ENCODE peak calls at places on chromosomes 1 and 21, in five cellular contexts. K, D, T, R and O are unnamed samples.

GRCh38 chr1:93346472-93346991 is 825 bp downstream of the DR1 start:
- DNase-seq in T (no peak), K (peak; percentile 50), D (peak; percentile 24), R (peak; percentile 32), O (peak; percentile 10)

GRCh38 chr1:44660176-44660575 is 14.1 kb downstream of the TMEM53 start:
- DNase-seq in D (no peak), T (no peak), K (no peak), R (peak; percentile 95), O (peak; percentile 36)

GRCh38 chr1:39230261-39231190 is 26.0 kb downstream of the MACF1 start:
- DNase-seq in T (no peak), K (peak; percentile 43), R (peak; percentile 41), D (peak; percentile 57), O (peak; percentile 72)

GRCh38 chr1:223177681-223178080 is 34.6 kb upstream of the TLR5 start:
- DNase-seq in R (peak; percentile 68), K (no peak), D (no peak), T (no peak), O (no peak)

GRCh38 chr1:203306970-203307541 is 1.7 kb downstream of the BTG2 start:
- DNase-seq in R (no peak), K (peak; percentile 57), D (no peak), T (no peak), O (peak; percentile 65)

GRCh38 chr1:84541679-84542078 is 32.6 kb downstream of the CTBS start:
- DNase-seq in K (no peak), D (no peak), T (no peak), R (peak; percentile 4), O (no peak)

GRCh38 chr1:109493805-109494539 is at the start of gene CYB561D1:
- DNase-seq in K (peak; percentile 94), T (peak; percentile 77), D (peak; percentile 95), R (peak; percentile 86), O (peak; percentile 97)

GRCh38 chr1:164983023-164983650 is 373.4 kb downstream of the LMX1A start:
- DNase-seq in K (peak; percentile 46), T (no peak), R (peak; percentile 69), D (no peak), O (no peak)

GRCh38 chr1:236173174-236173767 is 30.9 kb downstream of the GPR137B start:
- DNase-seq in T (no peak), K (peak; percentile 29), R (no peak), D (no peak), O (peak; percentile 53)

GRCh38 chr1:88650676-88651418 is 33.2 kb upstream of the PKN2 start:
- DNase-seq in K (peak; percentile 26), D (no peak), T (no peak), R (no peak), O (no peak)

GRCh38 chr1:47189844-47190562 is at the start of gene PDZK1IP1:
- DNase-seq in T (no peak), K (peak; percentile 67), R (no peak), D (peak; percentile 93), O (peak; percentile 83)

GRCh38 chr1:213070399-213070798 is 19.4 kb downstream of the RPS6KC1 start:
- DNase-seq in D (peak; percentile 45), R (peak; percentile 26), T (no peak), K (no peak), O (no peak)

GRCh38 chr1:186648606-186649005 is 31.6 kb downstream of the PTGS2 start:
- DNase-seq in R (no peak), T (no peak), K (no peak), D (no peak), O (no peak)

GRCh38 chr1:227776277-227776676 is 39.2 kb upstream of the PRSS38 start:
- DNase-seq in R (no peak), K (peak; percentile 70), D (peak; percentile 89), T (no peak), O (no peak)

GRCh38 chr1:155455588-155456195 is 106.9 kb downstream of the ASH1L start:
- DNase-seq in D (peak; percentile 23), K (no peak), R (peak; percentile 32), T (no peak), O (no peak)

GRCh38 chr1:27504588-27505419 is 14.8 kb upstream of the WASF2 start:
- DNase-seq in R (peak; percentile 97), D (peak; percentile 86), K (peak; percentile 87), T (no peak), O (peak; percentile 87)

GRCh38 chr1:151399890-151400235 is 490 bp downstream of the PSMB4 start:
- DNase-seq in R (no peak), K (no peak), T (no peak), D (peak; percentile 39), O (no peak)

GRCh38 chr1:172903581-172904220 is 147.0 kb downstream of the TNFSF18 start:
- DNase-seq in T (no peak), D (no peak), R (no peak), K (no peak), O (no peak)

GRCh38 chr1:6343506-6344405 is 49.8 kb downstream of the ACOT7 start:
- DNase-seq in T (peak; percentile 36), D (peak; percentile 93), R (peak; percentile 66), K (peak; percentile 86), O (peak; percentile 93)

GRCh38 chr1:71561729-71562128 is 480.9 kb upstream of the ZRANB2 start:
- DNase-seq in K (no peak), R (no peak), D (peak; percentile 52), T (no peak), O (no peak)

GRCh38 chr1:213987422-213987875 is 324 bp upstream of the PROX1 start:
- DNase-seq in R (peak; percentile 69), K (no peak), T (no peak), D (no peak), O (peak; percentile 90)

GRCh38 chr1:43764581-43764980 is 57.2 kb downstream of the ST3GAL3 start:
- DNase-seq in D (no peak), K (peak; percentile 19), R (peak; percentile 24), T (no peak), O (peak; percentile 53)

GRCh38 chr1:15886613-15887167 is 39.2 kb downstream of the SPEN start:
- DNase-seq in D (no peak), T (no peak), R (no peak), K (no peak), O (no peak)

GRCh38 chr1:204544321-204544720 is 28.1 kb downstream of the MDM4 start:
- DNase-seq in T (no peak), K (no peak), D (no peak), R (no peak), O (no peak)

GRCh38 chr1:152517237-152517811 is 3.0 kb downstream of the CRCT1 start:
- DNase-seq in R (no peak), T (no peak), D (no peak), K (no peak), O (no peak)

GRCh38 chr1:115469703-115470476 is 131.8 kb upstream of the NGF start:
- DNase-seq in K (peak; percentile 88), T (no peak), D (peak; percentile 81), R (peak; percentile 23), O (peak; percentile 83)

GRCh38 chr1:29655945-29656866 is 419.9 kb downstream of the PTPRU start:
- DNase-seq in K (peak; percentile 37), T (no peak), D (no peak), R (no peak), O (peak; percentile 73)

GRCh38 chr1:91744973-91745648 is 140.8 kb downstream of the TGFBR3 start:
- DNase-seq in R (no peak), K (no peak), D (no peak), T (no peak), O (no peak)

GRCh38 chr1:244087611-244088010 is 36.5 kb downstream of the ZBTB18 start:
- DNase-seq in R (peak; percentile 53), T (no peak), D (no peak), K (no peak), O (no peak)

GRCh38 chr21:16837319-16837718 is 675.5 kb upstream of the CXADR start:
- DNase-seq in T (no peak), K (no peak), R (no peak), D (peak; percentile 10), O (no peak)

GRCh38 chr1:19449454-19450228 is 35.7 kb downstream of the CAPZB start:
- DNase-seq in T (no peak), D (no peak), K (no peak), R (no peak), O (no peak)

GRCh38 chr1:101509370-101509769 is 272.6 kb downstream of the S1PR1 start:
- DNase-seq in K (no peak), T (no peak), R (peak; percentile 49), D (no peak), O (no peak)

GRCh38 chr1:196660272-196660671 is 8.4 kb downstream of the CFH start:
- DNase-seq in R (no peak), K (no peak), D (no peak), T (no peak), O (no peak)

GRCh38 chr1:202844935-202845334 is 34.2 kb downstream of the PCAT6 start:
- DNase-seq in T (no peak), D (peak; percentile 37), R (no peak), K (peak; percentile 65), O (peak; percentile 63)

GRCh38 chr1:167984886-167985489 is 48.1 kb upstream of the MPC2 start:
- DNase-seq in T (no peak), R (no peak), D (no peak), K (no peak), O (no peak)

GRCh38 chr1:196418772-196419171 is 189.5 kb downstream of the KCNT2 start:
- DNase-seq in D (no peak), R (no peak), K (peak; percentile 75), T (no peak), O (no peak)

GRCh38 chr1:29196863-29197589 is 15.3 kb upstream of the SRSF4 start:
- DNase-seq in T (no peak), K (peak; percentile 50), D (peak; percentile 81), R (no peak), O (no peak)